ENCODE peak calls at places on chromosomes 16 and 17, in nine cellular contexts. D is M059J, S is hypothalamus, F is NCI-H1417, B is A549, X is lower leg skin, V is HEK293T, Q is RCC 7860, Y is progenitor cell of endocrine pancreas. K is an unnamed sample.

GRCh38 chr16:48498761-48499600 is 111.0 kb downstream of the N4BP1 start:
- DNase-seq in D (peak; percentile 30), S (no peak), F (no peak), B (peak; percentile 54), X (peak; percentile 89), V (no peak), Q (no peak), Y (no peak), K (peak; percentile 86)

GRCh38 chr16:66474750-66475199 is 47.7 kb downstream of the BEAN1 start:
- DNase-seq in D (peak; percentile 39), S (no peak), F (peak; percentile 11), B (no peak), X (peak; percentile 20), V (no peak), Q (peak; percentile 12), Y (no peak), K (no peak)

GRCh38 chr16:53968454-53968853 is 264.5 kb downstream of the FTO start:
- DNase-seq in D (no peak), S (no peak), F (no peak), B (no peak), X (no peak), V (no peak), Q (no peak), Y (no peak), K (no peak)

GRCh38 chr17:77810536-77810935 is 148.0 kb upstream of the TNRC6C start:
- DNase-seq in D (peak; percentile 61), S (no peak), F (no peak), B (no peak), X (peak; percentile 91), V (no peak), Q (no peak), Y (no peak), K (peak; percentile 71)

GRCh38 chr16:74667215-74667765 is 613 bp upstream of the RFWD3 start:
- DNase-seq in D (peak; percentile 50), S (no peak), F (peak; percentile 7), B (peak; percentile 14), X (no peak), V (no peak), Q (no peak), Y (no peak), K (no peak)

GRCh38 chr17:41583137-41584127 is 3.3 kb downstream of the KRT14 start:
- DNase-seq in D (no peak), S (no peak), F (no peak), B (no peak), X (peak; percentile 69), V (no peak), Q (no peak), Y (no peak), K (no peak)

GRCh38 chr17:14756469-14756868 is 455.6 kb downstream of the HS3ST3B1 start:
- DNase-seq in D (peak; percentile 77), S (no peak), F (no peak), B (no peak), X (no peak), V (no peak), Q (no peak), Y (no peak), K (no peak)

GRCh38 chr16:66481081-66481942 is 54.2 kb downstream of the BEAN1 start:
- DNase-seq in D (no peak), S (no peak), F (no peak), B (no peak), X (peak; percentile 62), V (no peak), Q (no peak), Y (no peak), K (no peak)